ENCODE peak calls at places on chromosome 18, in nine cellular contexts. E is iris pigment epithelial cell, I is fibroblast of pulmonary artery, Y is NAMALWA, S is H4, P is heart right ventricle, N is left lung, O is T-cell, Z is cardiac fibroblast. X is an unnamed sample.

GRCh38 chr18:67783215-67783946 is 266.9 kb upstream of the DSEL start:
- DNase-seq in E (peak), I (peak), Y (no peak), S (peak), P (no peak), N (no peak), O (no peak), Z (peak), X (peak)

GRCh38 chr18:62999392-62999791 is 284.1 kb downstream of the PHLPP1 start:
- DNase-seq in E (peak), I (peak), Y (no peak), S (no peak), P (peak), N (no peak), O (no peak), Z (peak), X (peak)

GRCh38 chr18:77341527-77341926 is 91.9 kb downstream of the GALR1 start:
- DNase-seq in E (no peak), I (no peak), Y (no peak), S (no peak), P (no peak), N (no peak), O (no peak), Z (no peak), X (no peak)

GRCh38 chr18:48813833-48814489 is 136.8 kb downstream of the SMAD7 start:
- DNase-seq in E (peak), I (no peak), Y (no peak), S (no peak), P (no peak), N (no peak), O (peak), Z (no peak), X (no peak)

GRCh38 chr18:12287131-12287681 is 20.8 kb upstream of the TUBB6 start:
- DNase-seq in E (no peak), I (no peak), Y (no peak), S (no peak), P (no peak), N (no peak), O (no peak), Z (no peak), X (no peak)

GRCh38 chr18:51013259-51013658 is 16.8 kb upstream of the SMAD4 start:
- DNase-seq in E (no peak), I (no peak), Y (no peak), S (no peak), P (no peak), N (no peak), O (no peak), Z (no peak), X (no peak)

GRCh38 chr18:2657043-2657512 is 1.6 kb downstream of the SMCHD1 start:
- DNase-seq in E (peak), I (peak), Y (no peak), S (no peak), P (no peak), N (no peak), O (no peak), Z (no peak), X (peak)

GRCh38 chr18:34222025-34222395 is 2.7 kb downstream of the NOL4 start:
- DNase-seq in E (no peak), I (no peak), Y (no peak), S (no peak), P (no peak), N (peak), O (no peak), Z (no peak), X (peak)

GRCh38 chr18:12409466-12409865 is 1.7 kb downstream of the PRELID3A start:
- DNase-seq in E (peak), I (no peak), Y (no peak), S (no peak), P (no peak), N (no peak), O (no peak), Z (no peak), X (peak)

GRCh38 chr18:23578891-23579653 is 7.2 kb downstream of the NPC1 start:
- DNase-seq in E (peak), I (peak), Y (no peak), S (no peak), P (no peak), N (no peak), O (no peak), Z (peak), X (peak)

GRCh38 chr18:69636529-69637301 is 236.0 kb downstream of the DOK6 start:
- DNase-seq in E (no peak), I (no peak), Y (peak), S (no peak), P (no peak), N (peak), O (peak), Z (no peak), X (no peak)

GRCh38 chr18:76953186-76953982 is 131.0 kb downstream of the ZNF236 start:
- DNase-seq in E (peak), I (peak), Y (no peak), S (no peak), P (peak), N (peak), O (no peak), Z (peak), X (peak)

GRCh38 chr18:22778996-22779395 is 154.1 kb upstream of the RBBP8 start:
- DNase-seq in E (no peak), I (peak), Y (no peak), S (peak), P (peak), N (no peak), O (no peak), Z (peak), X (no peak)

GRCh38 chr18:21439453-21439852 is 161.1 kb downstream of the ESCO1 start:
- DNase-seq in E (peak), I (peak), Y (no peak), S (peak), P (no peak), N (no peak), O (no peak), Z (peak), X (peak)

GRCh38 chr18:41695441-41695840 is 259.6 kb upstream of the PIK3C3 start:
- DNase-seq in E (peak), I (no peak), Y (no peak), S (peak), P (no peak), N (no peak), O (no peak), Z (no peak), X (peak)

GRCh38 chr18:24995056-24995455 is 356.9 kb downstream of the ZNF521 start:
- DNase-seq in E (peak), I (no peak), Y (no peak), S (peak), P (no peak), N (no peak), O (no peak), Z (no peak), X (peak)

GRCh38 chr18:67068608-67069007 is 447.9 kb downstream of the DSEL start:
- DNase-seq in E (no peak), I (no peak), Y (no peak), S (no peak), P (no peak), N (no peak), O (no peak), Z (no peak), X (no peak)

GRCh38 chr18:37946324-37946723 is 380.7 kb upstream of the CELF4 start:
- DNase-seq in E (no peak), I (no peak), Y (no peak), S (no peak), P (no peak), N (no peak), O (no peak), Z (no peak), X (no peak)

GRCh38 chr18:41732371-41732770 is 222.7 kb upstream of the PIK3C3 start:
- DNase-seq in E (no peak), I (peak), Y (no peak), S (no peak), P (no peak), N (no peak), O (no peak), Z (no peak), X (no peak)

GRCh38 chr18:48348739-48349138 is 60.4 kb downstream of the ZBTB7C start:
- DNase-seq in E (no peak), I (no peak), Y (no peak), S (no peak), P (no peak), N (no peak), O (no peak), Z (no peak), X (no peak)

GRCh38 chr18:35707674-35708073 is 126.1 kb downstream of the GALNT1 start:
- DNase-seq in E (no peak), I (no peak), Y (no peak), S (no peak), P (peak), N (no peak), O (no peak), Z (no peak), X (no peak)

GRCh38 chr18:79573921-79574491 is 105.6 kb upstream of the CTDP1 start:
- DNase-seq in E (no peak), I (no peak), Y (no peak), S (no peak), P (no peak), N (peak), O (no peak), Z (no peak), X (no peak)

GRCh38 chr18:59270689-59271257 is 2.5 kb downstream of the RAX start:
- DNase-seq in E (no peak), I (no peak), Y (no peak), S (peak), P (no peak), N (no peak), O (no peak), Z (no peak), X (no peak)

GRCh38 chr18:13530879-13531387 is 195.4 kb downstream of the FAM210A start:
- DNase-seq in E (peak), I (peak), Y (peak), S (peak), P (peak), N (no peak), O (no peak), Z (peak), X (peak)

GRCh38 chr18:8084160-8084559 is 517.0 kb downstream of the PTPRM start:
- DNase-seq in E (peak), I (peak), Y (peak), S (peak), P (peak), N (no peak), O (no peak), Z (peak), X (peak)

GRCh38 chr18:79404567-79404910 is 8.8 kb downstream of the NFATC1 start:
- DNase-seq in E (no peak), I (no peak), Y (no peak), S (no peak), P (no peak), N (peak), O (no peak), Z (no peak), X (no peak)

GRCh38 chr18:78769502-78770113 is 210.0 kb upstream of the SALL3 start:
- DNase-seq in E (no peak), I (no peak), Y (no peak), S (no peak), P (no peak), N (no peak), O (no peak), Z (no peak), X (no peak)

GRCh38 chr18:67266591-67267237 is 249.8 kb downstream of the DSEL start:
- DNase-seq in E (peak), I (peak), Y (no peak), S (no peak), P (no peak), N (no peak), O (no peak), Z (peak), X (peak)

GRCh38 chr18:69177702-69178101 is 223.0 kb upstream of the DOK6 start:
- DNase-seq in E (peak), I (peak), Y (no peak), S (peak), P (no peak), N (no peak), O (no peak), Z (no peak), X (no peak)

GRCh38 chr18:70491734-70492348 is 203.0 kb downstream of the SOCS6 start:
- DNase-seq in E (peak), I (peak), Y (peak), S (peak), P (peak), N (no peak), O (no peak), Z (peak), X (peak)

GRCh38 chr18:26436176-26437031 is 111.9 kb downstream of the KCTD1 start:
- DNase-seq in E (peak), I (peak), Y (no peak), S (peak), P (no peak), N (no peak), O (no peak), Z (peak), X (peak)

GRCh38 chr18:61948842-61949438 is 56.1 kb upstream of the RNF152 start:
- DNase-seq in E (no peak), I (no peak), Y (no peak), S (no peak), P (no peak), N (no peak), O (no peak), Z (no peak), X (peak)

GRCh38 chr18:65988371-65988770 is 237.6 kb downstream of the CDH7 start:
- DNase-seq in E (no peak), I (no peak), Y (no peak), S (no peak), P (no peak), N (no peak), O (no peak), Z (no peak), X (no peak)

GRCh38 chr18:47627030-47627429 is 303.4 kb downstream of the SMAD2 start:
- DNase-seq in E (no peak), I (no peak), Y (no peak), S (no peak), P (no peak), N (no peak), O (no peak), Z (no peak), X (no peak)

GRCh38 chr18:28584726-28585125 is 407.8 kb upstream of the CDH2 start:
- DNase-seq in E (peak), I (peak), Y (no peak), S (peak), P (no peak), N (no peak), O (no peak), Z (peak), X (peak)

GRCh38 chr18:48996901-48997463 is 46.2 kb upstream of the SMAD7 start:
- DNase-seq in E (peak), I (peak), Y (no peak), S (peak), P (no peak), N (peak), O (peak), Z (peak), X (peak)

GRCh38 chr18:67218556-67218955 is 298.0 kb downstream of the DSEL start:
- DNase-seq in E (no peak), I (no peak), Y (no peak), S (no peak), P (no peak), N (no peak), O (no peak), Z (no peak), X (no peak)

GRCh38 chr18:12401881-12402280 is 5.8 kb upstream of the PRELID3A start:
- DNase-seq in E (no peak), I (no peak), Y (no peak), S (no peak), P (no peak), N (no peak), O (no peak), Z (no peak), X (no peak)

GRCh38 chr18:35816003-35816402 is 156.5 kb upstream of the RMP24 start:
- DNase-seq in E (no peak), I (no peak), Y (no peak), S (no peak), P (no peak), N (no peak), O (no peak), Z (no peak), X (no peak)

X was measured in astrocyte of the spinal cord.